ENCODE peak calls at places on chromosomes 11 and 22, in seven cellular contexts. One of them, this sample, is unnamed.

GRCh38 chr11:68329496-68329895 is 17.1 kb downstream of the LRP5 start:
- DNase-seq in amygdala: no peak
- DNase-seq in AG09309: no peak
- DNase-seq in adipocyte: no peak
- DNase-seq in stimulated activated CD8-positive, alpha-beta memory T cell treated with anti-CD3 and anti-CD28 coated beads, Interleukin-2, amount 100 ng/mL, for 48 hours: no peak
- DNase-seq in astrocyte of the spinal cord: no peak
- DNase-seq in non-pigmented ciliary epithelial cell: no peak
- DNase-seq in this sample: no peak

GRCh38 chr11:3043315-3043871 is 13.8 kb downstream of the CARS1 start:
- DNase-seq in amygdala: no peak
- DNase-seq in AG09309: no peak
- DNase-seq in adipocyte: no peak
- DNase-seq in stimulated activated CD8-positive, alpha-beta memory T cell treated with anti-CD3 and anti-CD28 coated beads, Interleukin-2, amount 100 ng/mL, for 48 hours: no peak
- DNase-seq in astrocyte of the spinal cord: peak
- DNase-seq in non-pigmented ciliary epithelial cell: no peak
- DNase-seq in this sample: peak

GRCh38 chr11:11179239-11179638 is 173.8 kb downstream of the CSNK2A3 start:
- DNase-seq in amygdala: peak
- DNase-seq in AG09309: peak
- DNase-seq in adipocyte: peak
- DNase-seq in stimulated activated CD8-positive, alpha-beta memory T cell treated with anti-CD3 and anti-CD28 coated beads, Interleukin-2, amount 100 ng/mL, for 48 hours: no peak
- DNase-seq in astrocyte of the spinal cord: peak
- DNase-seq in non-pigmented ciliary epithelial cell: peak
- DNase-seq in this sample: peak

GRCh38 chr11:47977651-47978050 is 2.7 kb upstream of the PTPRJ start:
- DNase-seq in amygdala: no peak
- DNase-seq in AG09309: no peak
- DNase-seq in adipocyte: peak
- DNase-seq in stimulated activated CD8-positive, alpha-beta memory T cell treated with anti-CD3 and anti-CD28 coated beads, Interleukin-2, amount 100 ng/mL, for 48 hours: no peak
- DNase-seq in astrocyte of the spinal cord: no peak
- DNase-seq in non-pigmented ciliary epithelial cell: no peak
- DNase-seq in this sample: no peak

GRCh38 chr11:9681583-9682372 is 17.9 kb downstream of the SWAP70 start:
- DNase-seq in amygdala: no peak
- DNase-seq in AG09309: no peak
- DNase-seq in adipocyte: no peak
- DNase-seq in stimulated activated CD8-positive, alpha-beta memory T cell treated with anti-CD3 and anti-CD28 coated beads, Interleukin-2, amount 100 ng/mL, for 48 hours: no peak
- DNase-seq in astrocyte of the spinal cord: no peak
- DNase-seq in non-pigmented ciliary epithelial cell: no peak
- DNase-seq in this sample: no peak

GRCh38 chr22:48581821-48582469 is 1245.7 kb downstream of the BRD1 start:
- DNase-seq in amygdala: no peak
- DNase-seq in AG09309: no peak
- DNase-seq in adipocyte: no peak
- DNase-seq in stimulated activated CD8-positive, alpha-beta memory T cell treated with anti-CD3 and anti-CD28 coated beads, Interleukin-2, amount 100 ng/mL, for 48 hours: no peak
- DNase-seq in astrocyte of the spinal cord: no peak
- DNase-seq in non-pigmented ciliary epithelial cell: no peak
- DNase-seq in this sample: no peak

GRCh38 chr11:17544181-17544622 is at the start of gene USH1C:
- DNase-seq in amygdala: no peak
- DNase-seq in AG09309: no peak
- DNase-seq in adipocyte: no peak
- DNase-seq in stimulated activated CD8-positive, alpha-beta memory T cell treated with anti-CD3 and anti-CD28 coated beads, Interleukin-2, amount 100 ng/mL, for 48 hours: peak
- DNase-seq in astrocyte of the spinal cord: no peak
- DNase-seq in non-pigmented ciliary epithelial cell: no peak
- DNase-seq in this sample: no peak

GRCh38 chr22:38699143-38699542 is 1.6 kb downstream of the JOSD1 start:
- DNase-seq in amygdala: no peak
- DNase-seq in AG09309: no peak
- DNase-seq in adipocyte: no peak
- DNase-seq in stimulated activated CD8-positive, alpha-beta memory T cell treated with anti-CD3 and anti-CD28 coated beads, Interleukin-2, amount 100 ng/mL, for 48 hours: no peak
- DNase-seq in astrocyte of the spinal cord: no peak
- DNase-seq in non-pigmented ciliary epithelial cell: no peak
- DNase-seq in this sample: no peak

GRCh38 chr11:1826552-1827094 is 8.2 kb upstream of the SYT8 start:
- DNase-seq in amygdala: no peak
- DNase-seq in AG09309: peak
- DNase-seq in adipocyte: peak
- DNase-seq in stimulated activated CD8-positive, alpha-beta memory T cell treated with anti-CD3 and anti-CD28 coated beads, Interleukin-2, amount 100 ng/mL, for 48 hours: no peak
- DNase-seq in astrocyte of the spinal cord: peak
- DNase-seq in non-pigmented ciliary epithelial cell: no peak
- DNase-seq in this sample: peak

GRCh38 chr22:21938906-21939305 is 13.7 kb downstream of the PPM1F start:
- DNase-seq in amygdala: no peak
- DNase-seq in AG09309: no peak
- DNase-seq in adipocyte: no peak
- DNase-seq in stimulated activated CD8-positive, alpha-beta memory T cell treated with anti-CD3 and anti-CD28 coated beads, Interleukin-2, amount 100 ng/mL, for 48 hours: no peak
- DNase-seq in astrocyte of the spinal cord: no peak
- DNase-seq in non-pigmented ciliary epithelial cell: no peak
- DNase-seq in this sample: no peak

GRCh38 chr11:108912587-108912986 is 247.7 kb downstream of the DDX10 start:
- DNase-seq in amygdala: no peak
- DNase-seq in AG09309: no peak
- DNase-seq in adipocyte: peak
- DNase-seq in stimulated activated CD8-positive, alpha-beta memory T cell treated with anti-CD3 and anti-CD28 coated beads, Interleukin-2, amount 100 ng/mL, for 48 hours: no peak
- DNase-seq in astrocyte of the spinal cord: no peak
- DNase-seq in non-pigmented ciliary epithelial cell: no peak
- DNase-seq in this sample: peak